ENCODE peak calls at places on chromosomes 6 and 20, in six cellular contexts. M, P, Y, R, B and T are unnamed samples.

GRCh38 chr20:47438464-47439381 is 63.0 kb upstream of the NCOA3 start:
- DNase-seq in Y (no peak), M (no peak), B (peak; percentile 66), R (no peak), P (no peak), T (no peak)

GRCh38 chr6:96836579-96837137 is 619 bp downstream of the GPR63 start:
- DNase-seq in P (no peak), B (no peak), R (no peak), M (peak; percentile 14), Y (peak; percentile 24), T (no peak)

GRCh38 chr6:90000864-90001731 is 106.8 kb downstream of the GJA10 start:
- DNase-seq in Y (no peak), M (no peak), P (no peak), R (no peak), B (peak; percentile 26), T (no peak)

GRCh38 chr6:18823782-18824386 is 436.7 kb downstream of the RNF144B start:
- DNase-seq in B (no peak), M (no peak), Y (peak; percentile 2), R (no peak), P (no peak), T (no peak)

GRCh38 chr20:2759143-2759542 is 41.3 kb downstream of the CPXM1 start:
- DNase-seq in R (no peak), Y (no peak), P (no peak), M (no peak), B (no peak), T (no peak)

GRCh38 chr20:24934101-24934661 is 14.9 kb upstream of the CST7 start:
- DNase-seq in P (no peak), M (no peak), R (no peak), Y (no peak), B (no peak), T (no peak)

GRCh38 chr6:149128489-149129145 is 188.9 kb upstream of the TAB2 start:
- DNase-seq in B (no peak), R (peak; percentile 56), P (no peak), Y (no peak), M (no peak), T (no peak)

GRCh38 chr20:10565191-10565921 is 108.4 kb downstream of the JAG1 start:
- DNase-seq in M (no peak), P (peak; percentile 32), B (no peak), Y (peak; percentile 60), R (no peak), T (no peak)

GRCh38 chr6:119950681-119951080 is 601.1 kb upstream of the MAN1A1 start:
- DNase-seq in Y (no peak), P (no peak), R (no peak), B (no peak), M (no peak), T (no peak)

GRCh38 chr6:127403636-127404035 is 55.6 kb downstream of the KIAA0408 start:
- DNase-seq in Y (no peak), R (no peak), M (no peak), P (no peak), B (no peak), T (no peak)

GRCh38 chr6:160042014-160042773 is 73.3 kb downstream of the IGF2R start:
- DNase-seq in B (peak; percentile 89), Y (no peak), P (no peak), R (no peak), M (no peak), T (no peak)

GRCh38 chr6:133698272-133698671 is 190.6 kb upstream of the TCF21 start:
- DNase-seq in R (no peak), P (no peak), B (no peak), M (no peak), Y (no peak), T (no peak)

GRCh38 chr6:155247618-155248017 is 16.2 kb upstream of the CLDN20 start:
- DNase-seq in Y (no peak), R (no peak), M (no peak), P (peak; percentile 65), B (peak; percentile 90), T (no peak)

GRCh38 chr6:117157448-117157847 is 107.9 kb upstream of the VGLL2 start:
- DNase-seq in M (no peak), P (no peak), Y (no peak), B (no peak), R (no peak), T (no peak)

GRCh38 chr6:164845773-164846172 is 463.6 kb downstream of the C6orf118 start:
- DNase-seq in B (no peak), M (no peak), P (no peak), R (no peak), Y (peak; percentile 40), T (no peak)

GRCh38 chr6:3287308-3287707 is 28.6 kb downstream of the PSMG4 start:
- DNase-seq in P (no peak), B (no peak), M (peak; percentile 28), Y (no peak), R (no peak), T (no peak)

GRCh38 chr6:28107506-28107905 is 16.9 kb upstream of the ZSCAN16 start:
- DNase-seq in M (no peak), R (no peak), P (no peak), B (no peak), Y (no peak), T (peak; percentile 15)

GRCh38 chr6:28105286-28105685 is 19.1 kb upstream of the ZSCAN16 start:
- DNase-seq in M (no peak), P (no peak), B (peak; percentile 13), Y (no peak), R (no peak), T (no peak)

GRCh38 chr6:28104392-28105250 is 19.8 kb upstream of the ZSCAN16 start:
- DNase-seq in M (peak; percentile 71), R (peak; percentile 87), Y (peak; percentile 80), B (peak; percentile 84), P (no peak), T (peak; percentile 83)
- H3K27ac ChIP-seq in M (peak overlapping the region; percentile 83), R (peak overlapping the region; percentile 46), Y (no peak overlapping the region), B (peak overlapping the region; percentile 80), P (peak overlapping the region; percentile 31), T (peak overlapping the region; percentile 83)

GRCh38 chr6:33276581-33276863 is 401 bp upstream of the B3GALT4 start:
- DNase-seq in Y (no peak), B (peak; percentile 29), M (no peak), R (no peak), P (no peak), T (no peak)
- H3K27ac ChIP-seq in Y (peak overlapping the region; percentile 42), B (peak overlapping the region; percentile 95), M (peak overlapping the region; percentile 88), R (peak overlapping the region; percentile 79), P (peak overlapping the region; percentile 11), T (peak overlapping the region; percentile 58)

GRCh38 chr6:75460636-75461035 is 33.0 kb downstream of the FILIP1 start:
- DNase-seq in B (no peak), M (no peak), Y (no peak), P (no peak), R (no peak), T (no peak)

GRCh38 chr6:75463896-75464295 is 29.7 kb downstream of the FILIP1 start:
- DNase-seq in M (no peak), P (no peak), B (no peak), Y (no peak), R (no peak), T (no peak)

DNA sequence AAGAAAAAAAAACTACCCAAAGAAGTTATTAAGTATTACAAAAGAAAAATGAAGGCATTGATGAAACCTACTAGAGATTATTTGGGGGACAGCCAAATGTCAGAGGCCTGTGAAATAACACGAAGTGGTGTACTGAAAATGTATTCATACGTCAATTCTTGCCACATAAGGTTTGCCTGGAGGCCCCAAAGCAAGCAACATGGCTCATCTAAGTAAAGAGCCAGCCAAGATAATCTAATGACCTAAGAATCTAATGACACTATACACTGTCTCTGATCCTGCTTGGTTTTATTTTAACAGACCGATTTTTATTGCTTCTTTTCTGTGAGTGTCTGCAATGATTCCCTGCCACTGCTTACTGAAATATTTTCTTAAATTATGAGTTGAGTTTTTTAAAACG is 34.7 kb downstream of the FILIP1 start:
- DNase-seq in B (no peak), Y (no peak), P (no peak), R (no peak), M (no peak), T (no peak)
- H3K27ac ChIP-seq in B (no peak overlapping the region), Y (no peak overlapping the region), P (no peak overlapping the region), R (no peak overlapping the region), M (peak overlapping the region; percentile 30), T (no peak overlapping the region)

GRCh38 chr6:11201015-11201414 is 31.5 kb downstream of the NEDD9 start:
- DNase-seq in Y (no peak), B (no peak), R (no peak), P (no peak), M (no peak), T (no peak)
- H3K27ac ChIP-seq in Y (no peak overlapping the region), B (no peak overlapping the region), R (no peak overlapping the region), P (peak overlapping the region; percentile 12), M (no peak overlapping the region), T (no peak overlapping the region)

GRCh38 chr20:31869673-31869941 is 720 bp downstream of the DUSP15 start:
- DNase-seq in M (no peak), B (no peak), R (no peak), P (no peak), Y (no peak), T (no peak)
- H3K27ac ChIP-seq in M (peak overlapping the region; percentile 69), B (no peak overlapping the region), R (no peak overlapping the region), P (no peak overlapping the region), Y (no peak overlapping the region), T (peak overlapping the region; percentile 78)

GRCh38 chr6:41428402-41428994 is 93.1 kb downstream of the NCR2 start:
- DNase-seq in R (peak; percentile 58), B (no peak), P (no peak), M (peak; percentile 83), Y (no peak), T (peak; percentile 61)
- H3K27ac ChIP-seq in R (peak overlapping the region; percentile 42), B (no peak overlapping the region), P (no peak overlapping the region), M (peak overlapping the region; percentile 90), Y (no peak overlapping the region), T (peak overlapping the region; percentile 67)